ENCODE peak calls at places on chromosomes 4 and X, in nine cellular contexts. One of them, this sample, is unnamed.

GRCh38 chr4:69092190-69092589 is 4.1 kb upstream of the UGT2B7 start:
- DNase-seq in NCI-H510A: no peak
- DNase-seq in endodermal cell: no peak
- DNase-seq in HL-60: no peak
- DNase-seq in activated naive CD8-positive, alpha-beta T cell treated with anti-CD3 and anti-CD28 coated beads, Interleukin-2, amount 50 U/mL, for 24 hours: no peak
- DNase-seq in OCI-LY7: no peak
- DNase-seq in gastrocnemius medialis: no peak
- DNase-seq in islet precursor cell: no peak
- DNase-seq in GM20000: no peak
- DNase-seq in this sample: peak; percentile 83

GRCh38 chr4:140776551-140776950 is 20.4 kb upstream of the TBC1D9 start:
- DNase-seq in NCI-H510A: no peak
- DNase-seq in endodermal cell: no peak
- DNase-seq in HL-60: no peak
- DNase-seq in activated naive CD8-positive, alpha-beta T cell treated with anti-CD3 and anti-CD28 coated beads, Interleukin-2, amount 50 U/mL, for 24 hours: no peak
- DNase-seq in OCI-LY7: no peak
- DNase-seq in gastrocnemius medialis: no peak
- DNase-seq in islet precursor cell: no peak
- DNase-seq in GM20000: no peak
- DNase-seq in this sample: no peak

GRCh38 chr4:52594961-52595360 is 64.1 kb downstream of the USP46 start:
- DNase-seq in NCI-H510A: no peak
- DNase-seq in endodermal cell: no peak
- DNase-seq in HL-60: no peak
- DNase-seq in activated naive CD8-positive, alpha-beta T cell treated with anti-CD3 and anti-CD28 coated beads, Interleukin-2, amount 50 U/mL, for 24 hours: no peak
- DNase-seq in OCI-LY7: no peak
- DNase-seq in gastrocnemius medialis: no peak
- DNase-seq in islet precursor cell: no peak
- DNase-seq in GM20000: no peak
- DNase-seq in this sample: no peak

GRCh38 chrX:44080083-44080482 is 106.9 kb upstream of the NDP start:
- DNase-seq in NCI-H510A: no peak
- DNase-seq in endodermal cell: no peak
- DNase-seq in HL-60: no peak
- DNase-seq in activated naive CD8-positive, alpha-beta T cell treated with anti-CD3 and anti-CD28 coated beads, Interleukin-2, amount 50 U/mL, for 24 hours: no peak
- DNase-seq in OCI-LY7: no peak
- DNase-seq in gastrocnemius medialis: no peak
- DNase-seq in islet precursor cell: no peak
- DNase-seq in GM20000: no peak
- DNase-seq in this sample: no peak

GRCh38 chr4:8147231-8147970 is 11.2 kb downstream of the ABLIM2 start:
- DNase-seq in NCI-H510A: no peak
- DNase-seq in endodermal cell: peak; percentile 58
- DNase-seq in HL-60: no peak
- DNase-seq in activated naive CD8-positive, alpha-beta T cell treated with anti-CD3 and anti-CD28 coated beads, Interleukin-2, amount 50 U/mL, for 24 hours: no peak
- DNase-seq in OCI-LY7: no peak
- DNase-seq in gastrocnemius medialis: no peak
- DNase-seq in islet precursor cell: no peak
- DNase-seq in GM20000: no peak
- DNase-seq in this sample: no peak

GRCh38 chr4:77538574-77539157 is 67.0 kb upstream of the CXCL13 start:
- DNase-seq in NCI-H510A: no peak
- DNase-seq in endodermal cell: no peak
- DNase-seq in HL-60: no peak
- DNase-seq in activated naive CD8-positive, alpha-beta T cell treated with anti-CD3 and anti-CD28 coated beads, Interleukin-2, amount 50 U/mL, for 24 hours: peak; percentile 6
- DNase-seq in OCI-LY7: no peak
- DNase-seq in gastrocnemius medialis: no peak
- DNase-seq in islet precursor cell: no peak
- DNase-seq in GM20000: no peak
- DNase-seq in this sample: peak; percentile 85

GRCh38 chrX:40083120-40083978 is 14.4 kb downstream of the BCOR start:
- DNase-seq in NCI-H510A: no peak
- DNase-seq in endodermal cell: peak; percentile 86
- DNase-seq in HL-60: peak; percentile 66
- DNase-seq in activated naive CD8-positive, alpha-beta T cell treated with anti-CD3 and anti-CD28 coated beads, Interleukin-2, amount 50 U/mL, for 24 hours: no peak
- DNase-seq in OCI-LY7: no peak
- DNase-seq in gastrocnemius medialis: no peak
- DNase-seq in islet precursor cell: no peak
- DNase-seq in GM20000: peak; percentile 33
- DNase-seq in this sample: peak; percentile 20

GRCh38 chrX:150692837-150693781 is at the start of gene MTMR1:
- DNase-seq in NCI-H510A: peak; percentile 46
- DNase-seq in endodermal cell: peak; percentile 60
- DNase-seq in HL-60: no peak
- DNase-seq in activated naive CD8-positive, alpha-beta T cell treated with anti-CD3 and anti-CD28 coated beads, Interleukin-2, amount 50 U/mL, for 24 hours: peak; percentile 53
- DNase-seq in OCI-LY7: peak; percentile 73
- DNase-seq in gastrocnemius medialis: no peak
- DNase-seq in islet precursor cell: peak; percentile 57
- DNase-seq in GM20000: peak; percentile 80
- DNase-seq in this sample: peak; percentile 30

GRCh38 chr4:74006009-74006476 is 7.6 kb upstream of the CXCL5 start:
- DNase-seq in NCI-H510A: no peak
- DNase-seq in endodermal cell: no peak
- DNase-seq in HL-60: no peak
- DNase-seq in activated naive CD8-positive, alpha-beta T cell treated with anti-CD3 and anti-CD28 coated beads, Interleukin-2, amount 50 U/mL, for 24 hours: no peak
- DNase-seq in OCI-LY7: no peak
- DNase-seq in gastrocnemius medialis: no peak
- DNase-seq in islet precursor cell: no peak
- DNase-seq in GM20000: no peak
- DNase-seq in this sample: peak; percentile 88

GRCh38 chr4:163748474-163748873 is 254.0 kb downstream of the TMA16 start:
- DNase-seq in NCI-H510A: peak; percentile 67
- DNase-seq in endodermal cell: no peak
- DNase-seq in HL-60: no peak
- DNase-seq in activated naive CD8-positive, alpha-beta T cell treated with anti-CD3 and anti-CD28 coated beads, Interleukin-2, amount 50 U/mL, for 24 hours: no peak
- DNase-seq in OCI-LY7: no peak
- DNase-seq in gastrocnemius medialis: no peak
- DNase-seq in islet precursor cell: no peak
- DNase-seq in GM20000: no peak
- DNase-seq in this sample: peak; percentile 3

GRCh38 chr4:101251261-101251660 is 96.1 kb downstream of the PPP3CA start:
- DNase-seq in NCI-H510A: no peak
- DNase-seq in endodermal cell: no peak
- DNase-seq in HL-60: no peak
- DNase-seq in activated naive CD8-positive, alpha-beta T cell treated with anti-CD3 and anti-CD28 coated beads, Interleukin-2, amount 50 U/mL, for 24 hours: no peak
- DNase-seq in OCI-LY7: no peak
- DNase-seq in gastrocnemius medialis: no peak
- DNase-seq in islet precursor cell: no peak
- DNase-seq in GM20000: no peak
- DNase-seq in this sample: no peak

GRCh38 chr4:175290401-175290800 is 372.2 kb downstream of the ADAM29 start:
- DNase-seq in NCI-H510A: no peak
- DNase-seq in endodermal cell: no peak
- DNase-seq in HL-60: no peak
- DNase-seq in activated naive CD8-positive, alpha-beta T cell treated with anti-CD3 and anti-CD28 coated beads, Interleukin-2, amount 50 U/mL, for 24 hours: no peak
- DNase-seq in OCI-LY7: no peak
- DNase-seq in gastrocnemius medialis: no peak
- DNase-seq in islet precursor cell: no peak
- DNase-seq in GM20000: no peak
- DNase-seq in this sample: no peak

GRCh38 chrX:111467896-111468295 is 43.5 kb upstream of the SERTM2 start:
- DNase-seq in NCI-H510A: no peak
- DNase-seq in endodermal cell: no peak
- DNase-seq in HL-60: no peak
- DNase-seq in activated naive CD8-positive, alpha-beta T cell treated with anti-CD3 and anti-CD28 coated beads, Interleukin-2, amount 50 U/mL, for 24 hours: no peak
- DNase-seq in OCI-LY7: no peak
- DNase-seq in gastrocnemius medialis: peak; percentile 1
- DNase-seq in islet precursor cell: no peak
- DNase-seq in GM20000: no peak
- DNase-seq in this sample: no peak

GRCh38 chr4:153501578-153501977 is 35.4 kb downstream of the TMEM131L start:
- DNase-seq in NCI-H510A: no peak
- DNase-seq in endodermal cell: no peak
- DNase-seq in HL-60: no peak
- DNase-seq in activated naive CD8-positive, alpha-beta T cell treated with anti-CD3 and anti-CD28 coated beads, Interleukin-2, amount 50 U/mL, for 24 hours: no peak
- DNase-seq in OCI-LY7: no peak
- DNase-seq in gastrocnemius medialis: no peak
- DNase-seq in islet precursor cell: peak; percentile 11
- DNase-seq in GM20000: no peak
- DNase-seq in this sample: no peak

GRCh38 chr4:31058656-31059055 is 338.5 kb downstream of the PCDH7 start:
- DNase-seq in NCI-H510A: no peak
- DNase-seq in endodermal cell: no peak
- DNase-seq in HL-60: no peak
- DNase-seq in activated naive CD8-positive, alpha-beta T cell treated with anti-CD3 and anti-CD28 coated beads, Interleukin-2, amount 50 U/mL, for 24 hours: no peak
- DNase-seq in OCI-LY7: no peak
- DNase-seq in gastrocnemius medialis: no peak
- DNase-seq in islet precursor cell: no peak
- DNase-seq in GM20000: no peak
- DNase-seq in this sample: no peak

GRCh38 chrX:31420711-31421151 is 348.9 kb upstream of the FTHL17 start:
- DNase-seq in NCI-H510A: no peak
- DNase-seq in endodermal cell: no peak
- DNase-seq in HL-60: no peak
- DNase-seq in activated naive CD8-positive, alpha-beta T cell treated with anti-CD3 and anti-CD28 coated beads, Interleukin-2, amount 50 U/mL, for 24 hours: no peak
- DNase-seq in OCI-LY7: no peak
- DNase-seq in gastrocnemius medialis: no peak
- DNase-seq in islet precursor cell: peak; percentile 78
- DNase-seq in GM20000: peak; percentile 0
- DNase-seq in this sample: peak; percentile 88

GRCh38 chr4:124230268-124230667 is 482.3 kb downstream of the ANKRD50 start:
- DNase-seq in NCI-H510A: no peak
- DNase-seq in endodermal cell: no peak
- DNase-seq in HL-60: no peak
- DNase-seq in activated naive CD8-positive, alpha-beta T cell treated with anti-CD3 and anti-CD28 coated beads, Interleukin-2, amount 50 U/mL, for 24 hours: no peak
- DNase-seq in OCI-LY7: no peak
- DNase-seq in gastrocnemius medialis: no peak
- DNase-seq in islet precursor cell: no peak
- DNase-seq in GM20000: no peak
- DNase-seq in this sample: no peak

GRCh38 chrX:32842053-32842452 is 369.3 kb downstream of the DMD start:
- DNase-seq in NCI-H510A: no peak
- DNase-seq in endodermal cell: no peak
- DNase-seq in HL-60: no peak
- DNase-seq in activated naive CD8-positive, alpha-beta T cell treated with anti-CD3 and anti-CD28 coated beads, Interleukin-2, amount 50 U/mL, for 24 hours: no peak
- DNase-seq in OCI-LY7: no peak
- DNase-seq in gastrocnemius medialis: no peak
- DNase-seq in islet precursor cell: no peak
- DNase-seq in GM20000: no peak
- DNase-seq in this sample: no peak

GRCh38 chrX:39614680-39614998 is 483.1 kb downstream of the BCOR start:
- DNase-seq in NCI-H510A: no peak
- DNase-seq in endodermal cell: no peak
- DNase-seq in HL-60: no peak
- DNase-seq in activated naive CD8-positive, alpha-beta T cell treated with anti-CD3 and anti-CD28 coated beads, Interleukin-2, amount 50 U/mL, for 24 hours: no peak
- DNase-seq in OCI-LY7: no peak
- DNase-seq in gastrocnemius medialis: no peak
- DNase-seq in islet precursor cell: no peak
- DNase-seq in GM20000: peak; percentile 27
- DNase-seq in this sample: no peak

GRCh38 chrX:17744896-17745523 is 7.7 kb downstream of the SCML1 start:
- DNase-seq in NCI-H510A: no peak
- DNase-seq in endodermal cell: no peak
- DNase-seq in HL-60: no peak
- DNase-seq in activated naive CD8-positive, alpha-beta T cell treated with anti-CD3 and anti-CD28 coated beads, Interleukin-2, amount 50 U/mL, for 24 hours: no peak
- DNase-seq in OCI-LY7: no peak
- DNase-seq in gastrocnemius medialis: no peak
- DNase-seq in islet precursor cell: no peak
- DNase-seq in GM20000: no peak
- DNase-seq in this sample: peak; percentile 16

GRCh38 chrX:133699023-133699728 is 283.9 kb upstream of the GPC4 start:
- DNase-seq in NCI-H510A: no peak
- DNase-seq in endodermal cell: no peak
- DNase-seq in HL-60: no peak
- DNase-seq in activated naive CD8-positive, alpha-beta T cell treated with anti-CD3 and anti-CD28 coated beads, Interleukin-2, amount 50 U/mL, for 24 hours: no peak
- DNase-seq in OCI-LY7: no peak
- DNase-seq in gastrocnemius medialis: no peak
- DNase-seq in islet precursor cell: no peak
- DNase-seq in GM20000: no peak
- DNase-seq in this sample: peak; percentile 42

GRCh38 chr4:149980941-149981340 is 97.3 kb upstream of the DCLK2 start:
- DNase-seq in NCI-H510A: no peak
- DNase-seq in endodermal cell: peak; percentile 78
- DNase-seq in HL-60: peak; percentile 13
- DNase-seq in activated naive CD8-positive, alpha-beta T cell treated with anti-CD3 and anti-CD28 coated beads, Interleukin-2, amount 50 U/mL, for 24 hours: peak; percentile 45
- DNase-seq in OCI-LY7: peak; percentile 43
- DNase-seq in gastrocnemius medialis: no peak
- DNase-seq in islet precursor cell: peak; percentile 66
- DNase-seq in GM20000: peak; percentile 51
- DNase-seq in this sample: peak; percentile 64

GRCh38 chrX:124406294-124407013 is 60.1 kb downstream of the SH2D1A start:
- DNase-seq in NCI-H510A: peak; percentile 3
- DNase-seq in endodermal cell: peak; percentile 69
- DNase-seq in HL-60: peak; percentile 64
- DNase-seq in activated naive CD8-positive, alpha-beta T cell treated with anti-CD3 and anti-CD28 coated beads, Interleukin-2, amount 50 U/mL, for 24 hours: peak; percentile 61
- DNase-seq in OCI-LY7: peak; percentile 79
- DNase-seq in gastrocnemius medialis: peak; percentile 13
- DNase-seq in islet precursor cell: peak; percentile 54
- DNase-seq in GM20000: peak; percentile 37
- DNase-seq in this sample: peak; percentile 94

GRCh38 chr4:971670-972500 is 1.5 kb downstream of the DGKQ start:
- DNase-seq in NCI-H510A: no peak
- DNase-seq in endodermal cell: no peak
- DNase-seq in HL-60: no peak
- DNase-seq in activated naive CD8-positive, alpha-beta T cell treated with anti-CD3 and anti-CD28 coated beads, Interleukin-2, amount 50 U/mL, for 24 hours: no peak
- DNase-seq in OCI-LY7: no peak
- DNase-seq in gastrocnemius medialis: no peak
- DNase-seq in islet precursor cell: no peak
- DNase-seq in GM20000: no peak
- DNase-seq in this sample: no peak

GRCh38 chrX:1239681-1240142 is 27.3 kb upstream of the CRLF2 start:
- DNase-seq in NCI-H510A: no peak
- DNase-seq in endodermal cell: no peak
- DNase-seq in HL-60: peak; percentile 95
- DNase-seq in activated naive CD8-positive, alpha-beta T cell treated with anti-CD3 and anti-CD28 coated beads, Interleukin-2, amount 50 U/mL, for 24 hours: peak; percentile 72
- DNase-seq in OCI-LY7: no peak
- DNase-seq in gastrocnemius medialis: peak; percentile 8
- DNase-seq in islet precursor cell: peak; percentile 41
- DNase-seq in GM20000: peak; percentile 77
- DNase-seq in this sample: no peak

GRCh38 chr4:22389240-22389871 is 126.5 kb downstream of the ADGRA3 start:
- DNase-seq in NCI-H510A: no peak
- DNase-seq in endodermal cell: peak; percentile 82
- DNase-seq in HL-60: peak; percentile 46
- DNase-seq in activated naive CD8-positive, alpha-beta T cell treated with anti-CD3 and anti-CD28 coated beads, Interleukin-2, amount 50 U/mL, for 24 hours: peak; percentile 29
- DNase-seq in OCI-LY7: peak; percentile 51
- DNase-seq in gastrocnemius medialis: no peak
- DNase-seq in islet precursor cell: peak; percentile 75
- DNase-seq in GM20000: peak; percentile 45
- DNase-seq in this sample: peak; percentile 73

GRCh38 chrX:308821-309520 is 9.6 kb downstream of the GTPBP6 start:
- DNase-seq in NCI-H510A: no peak
- DNase-seq in endodermal cell: no peak
- DNase-seq in HL-60: no peak
- DNase-seq in activated naive CD8-positive, alpha-beta T cell treated with anti-CD3 and anti-CD28 coated beads, Interleukin-2, amount 50 U/mL, for 24 hours: no peak
- DNase-seq in OCI-LY7: no peak
- DNase-seq in gastrocnemius medialis: no peak
- DNase-seq in islet precursor cell: no peak
- DNase-seq in GM20000: no peak
- DNase-seq in this sample: no peak

GRCh38 chr4:187204389-187204920 is 480.8 kb upstream of the FAT1 start:
- DNase-seq in NCI-H510A: no peak
- DNase-seq in endodermal cell: no peak
- DNase-seq in HL-60: no peak
- DNase-seq in activated naive CD8-positive, alpha-beta T cell treated with anti-CD3 and anti-CD28 coated beads, Interleukin-2, amount 50 U/mL, for 24 hours: no peak
- DNase-seq in OCI-LY7: no peak
- DNase-seq in gastrocnemius medialis: no peak
- DNase-seq in islet precursor cell: no peak
- DNase-seq in GM20000: no peak
- DNase-seq in this sample: peak; percentile 15

GRCh38 chr4:98903561-98903960 is 25.4 kb downstream of the EIF4E start:
- DNase-seq in NCI-H510A: no peak
- DNase-seq in endodermal cell: no peak
- DNase-seq in HL-60: no peak
- DNase-seq in activated naive CD8-positive, alpha-beta T cell treated with anti-CD3 and anti-CD28 coated beads, Interleukin-2, amount 50 U/mL, for 24 hours: no peak
- DNase-seq in OCI-LY7: no peak
- DNase-seq in gastrocnemius medialis: no peak
- DNase-seq in islet precursor cell: no peak
- DNase-seq in GM20000: no peak
- DNase-seq in this sample: no peak

GRCh38 chr4:185863946-185864345 is 52.0 kb upstream of the SORBS2 start:
- DNase-seq in NCI-H510A: no peak
- DNase-seq in endodermal cell: no peak
- DNase-seq in HL-60: no peak
- DNase-seq in activated naive CD8-positive, alpha-beta T cell treated with anti-CD3 and anti-CD28 coated beads, Interleukin-2, amount 50 U/mL, for 24 hours: no peak
- DNase-seq in OCI-LY7: no peak
- DNase-seq in gastrocnemius medialis: no peak
- DNase-seq in islet precursor cell: no peak
- DNase-seq in GM20000: no peak
- DNase-seq in this sample: no peak

GRCh38 chr4:106816501-106816900 is 219.6 kb downstream of the DKK2 start:
- DNase-seq in NCI-H510A: no peak
- DNase-seq in endodermal cell: no peak
- DNase-seq in HL-60: no peak
- DNase-seq in activated naive CD8-positive, alpha-beta T cell treated with anti-CD3 and anti-CD28 coated beads, Interleukin-2, amount 50 U/mL, for 24 hours: no peak
- DNase-seq in OCI-LY7: no peak
- DNase-seq in gastrocnemius medialis: no peak
- DNase-seq in islet precursor cell: no peak
- DNase-seq in GM20000: no peak
- DNase-seq in this sample: no peak

This sample was measured in kidney tubule cell.